ENCODE peak calls at places on chromosomes 3 and 15, in six cellular contexts. X is stomach, R is suprapubic skin, M is A549, Q is tibial nerve, P is ovary. U is an unnamed sample.

GRCh38 chr3:181808053-181808452 is 96.3 kb downstream of the SOX2 start:
- DNase-seq in X (no peak), R (no peak), M (no peak), Q (no peak), P (no peak), U (no peak)

GRCh38 chr3:192851821-192852352 is 65.8 kb downstream of the MB21D2 start:
- DNase-seq in X (peak; percentile 88), R (peak; percentile 83), M (peak; percentile 67), Q (no peak), P (no peak), U (peak; percentile 81)

GRCh38 chr3:64174328-64174727 is 50.9 kb downstream of the PRICKLE2 start:
- DNase-seq in X (no peak), R (no peak), M (no peak), Q (no peak), P (no peak), U (no peak)

GRCh38 chr15:60520825-60521368 is 42.0 kb upstream of the ICE2 start:
- DNase-seq in X (peak; percentile 82), R (no peak), M (peak; percentile 68), Q (peak; percentile 47), P (peak; percentile 43), U (peak; percentile 81)

GRCh38 chr3:25094932-25095690 is 333.0 kb upstream of the RARB start:
- DNase-seq in X (no peak), R (no peak), M (no peak), Q (no peak), P (no peak), U (no peak)

GRCh38 chr3:13707456-13707855 is 158.5 kb downstream of the FBLN2 start:
- DNase-seq in X (no peak), R (no peak), M (no peak), Q (no peak), P (peak; percentile 1), U (no peak)

GRCh38 chr15:96181873-96182301 is 148.6 kb upstream of the NR2F2 start:
- DNase-seq in X (no peak), R (peak; percentile 68), M (no peak), Q (peak; percentile 31), P (peak; percentile 77), U (peak; percentile 33)

GRCh38 chr15:93001881-93002280 is 87.1 kb downstream of the RGMA start:
- DNase-seq in X (no peak), R (no peak), M (no peak), Q (no peak), P (no peak), U (no peak)

DNA sequence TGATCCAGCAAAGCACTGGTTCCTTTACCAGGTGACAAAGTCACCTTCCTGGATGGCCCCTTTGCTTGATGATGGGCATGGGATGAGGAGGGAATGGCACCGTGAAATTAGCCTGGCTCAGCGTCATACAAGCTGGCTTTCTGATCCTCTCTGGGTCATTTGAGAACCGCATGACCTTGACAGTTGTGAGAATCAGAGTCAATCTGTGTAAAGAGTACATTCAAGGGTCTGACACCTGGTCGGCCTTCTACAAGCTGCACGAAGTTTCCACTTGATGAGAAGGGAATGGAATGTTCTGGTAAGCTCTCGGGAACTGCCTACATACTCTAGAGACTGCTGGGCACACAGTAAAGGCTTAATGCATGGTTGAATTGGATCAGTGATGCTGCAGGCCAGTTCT is 319.8 kb upstream of the TLE3 start:
- DNase-seq in X (no peak), R (peak; percentile 8), M (no peak), Q (no peak), P (no peak), U (no peak)
- H3K4me3 ChIP-seq in X (no peak overlapping the region), R (no peak overlapping the region), M (no peak overlapping the region), Q (no peak overlapping the region), P (no peak overlapping the region), U (no peak overlapping the region)

DNA sequence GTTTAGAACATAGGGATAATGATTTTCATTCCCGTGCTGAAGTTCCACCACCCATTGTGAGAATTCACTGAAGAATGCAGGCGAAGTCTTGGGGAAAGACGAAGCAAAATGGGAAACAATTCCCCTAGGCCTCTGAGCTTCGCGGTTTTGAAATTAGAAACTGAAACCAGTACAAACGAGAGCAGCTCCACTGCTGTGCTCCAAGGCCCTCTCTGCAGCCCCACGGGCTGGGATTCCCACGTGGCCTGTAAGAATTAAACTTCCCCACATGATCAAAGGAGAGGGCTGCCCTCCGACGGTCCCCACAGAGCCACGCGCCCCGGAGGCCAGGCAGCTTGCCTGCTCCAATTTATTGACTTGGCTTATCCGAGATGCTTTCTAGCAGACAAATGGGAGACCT is 143.9 kb downstream of the GREM1 start:
- DNase-seq in X (no peak), R (no peak), M (no peak), Q (no peak), P (peak; percentile 67), U (peak; percentile 22)
- TF ChIP-seq CTCF in X (no peak), R (no peak), M (no peak), Q (no peak), P (no peak), U (no peak)

GRCh38 chr3:129164500-129164899 is 3.6 kb upstream of the ISY1 start:
- DNase-seq in X (no peak), R (no peak), M (no peak), Q (no peak), P (no peak), U (no peak)

GRCh38 chr3:129166579-129167332 is 5.9 kb upstream of the ISY1 start:
- DNase-seq in X (no peak), R (no peak), M (no peak), Q (no peak), P (no peak), U (no peak)

GRCh38 chr3:129161860-129162271 is 1.0 kb upstream of the ISY1 start:
- DNase-seq in X (no peak), R (no peak), M (peak; percentile 40), Q (no peak), P (no peak), U (no peak)

GRCh38 chr3:129162729-129163579 is 2.1 kb upstream of the ISY1 start:
- DNase-seq in X (no peak), R (no peak), M (no peak), Q (no peak), P (no peak), U (no peak)

DNA sequence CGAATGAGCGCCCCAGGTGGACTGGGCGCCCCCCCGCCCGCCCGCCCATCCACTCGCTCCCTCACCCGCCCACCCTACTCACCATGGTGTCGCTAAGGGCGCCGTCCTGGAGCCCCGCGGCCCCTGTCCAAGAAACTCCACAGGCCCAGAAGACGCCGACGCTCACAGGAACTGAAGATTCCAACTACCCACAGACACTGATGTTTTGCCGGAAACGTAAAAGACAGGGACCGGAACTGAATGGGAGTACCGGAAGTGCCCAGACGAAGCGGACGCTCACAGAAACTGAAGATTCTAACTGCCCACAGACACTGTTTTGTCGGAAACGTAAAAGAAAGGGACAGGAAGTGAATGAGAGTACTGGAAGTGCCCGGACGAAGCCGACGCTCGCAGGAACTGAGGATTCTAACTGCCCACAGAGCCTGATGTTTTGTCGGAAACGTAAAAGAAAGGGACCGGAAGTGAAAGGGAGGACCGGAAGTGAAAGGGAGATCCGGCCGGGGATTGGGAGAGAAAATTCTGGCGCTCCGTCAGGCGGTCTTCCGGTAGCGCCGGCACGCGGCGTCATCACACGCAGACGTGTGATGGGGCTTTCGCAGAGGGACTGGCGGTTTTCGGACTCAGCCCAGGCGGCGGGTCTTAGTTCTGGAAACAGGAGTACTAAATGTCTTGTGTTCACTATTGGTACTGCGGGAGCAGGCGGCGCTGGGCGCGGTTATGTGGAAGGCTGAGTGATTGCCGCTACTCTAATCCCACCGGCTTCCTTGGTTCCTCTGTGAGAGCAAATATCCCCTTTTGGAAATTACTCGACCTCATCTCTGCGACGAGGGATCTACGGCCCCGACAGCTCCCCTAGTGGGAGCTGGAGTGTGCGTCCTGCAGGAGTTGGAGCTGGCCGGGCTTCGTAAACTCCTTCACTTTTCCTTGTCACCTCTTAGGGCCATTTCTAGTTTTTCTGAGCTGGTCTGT is at the start of gene ISY1:
- DNase-seq in X (peak; percentile 90), R (peak; percentile 92), M (peak; percentile 91), Q (peak; percentile 63), P (peak; percentile 85), U (peak; percentile 91)
- TF ChIP-seq EP300 in X (no peak), R (no peak), M (no peak), Q (peak; percentile 49), P (no peak), U (no peak)

DNA sequence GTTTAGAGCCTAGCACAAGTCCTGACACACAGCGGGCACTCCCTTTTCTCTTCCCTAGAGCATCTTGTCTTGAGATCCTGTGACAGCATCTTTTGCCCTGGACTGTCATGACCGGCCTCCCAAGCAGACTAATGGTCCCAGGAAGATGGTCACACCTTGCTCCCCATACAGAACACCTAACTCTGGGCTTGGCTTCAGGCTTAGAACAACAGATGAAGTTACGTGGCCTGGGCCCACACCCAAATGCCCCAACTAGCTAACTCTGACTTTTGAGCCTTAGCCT is 781 bp upstream of the IP6K1 start:
- DNase-seq in X (no peak), R (no peak), M (no peak), Q (no peak), P (no peak), U (no peak)
- H3K4me3 ChIP-seq in X (peak overlapping the region; percentile 79), R (peak overlapping the region; percentile 100), M (peak overlapping the region; percentile 82), Q (no peak overlapping the region), P (peak overlapping the region; percentile 37), U (peak overlapping the region; percentile 93)

DNA sequence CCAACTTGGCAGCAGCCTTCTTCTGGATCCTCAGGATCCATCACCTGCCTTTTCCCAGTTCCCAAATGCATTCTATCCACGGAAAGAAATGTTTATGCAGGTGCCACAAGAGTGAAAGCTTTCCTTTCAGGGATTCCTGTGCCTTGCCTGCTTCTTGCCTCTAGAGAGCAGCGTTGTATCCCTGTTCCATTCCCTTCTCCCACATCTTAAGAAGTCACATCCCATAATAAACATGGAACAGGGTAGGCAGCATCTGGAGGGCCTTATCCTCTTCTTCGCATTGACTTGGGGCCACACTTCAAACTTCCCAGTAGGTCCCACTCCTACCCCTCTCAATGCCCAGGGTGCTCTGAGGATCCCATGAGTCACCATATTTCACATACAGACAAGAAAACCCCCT is 72.7 kb upstream of the DCLK3 start:
- DNase-seq in X (no peak), R (no peak), M (no peak), Q (no peak), P (no peak), U (no peak)
- TF ChIP-seq CTCF in X (no peak), R (no peak), M (no peak), Q (no peak), P (no peak), U (no peak)

U was measured in transverse colon.